ENCODE peak calls at places on chromosomes 1 and 21, in six cellular contexts. R is mesenchymal stem cell, Z is IMR-90, W is H9, C is H1, J is neuronal stem cell. K is an unnamed sample.

GRCh38 chr1:19484338-19484792 is 974 bp downstream of the CAPZB start:
- DNase-seq in W (peak; percentile 48), J (no peak), R (no peak), Z (no peak), C (no peak), K (no peak)

GRCh38 chr1:83058327-83058726 is 940.6 kb downstream of the TTLL7 start:
- DNase-seq in R (no peak), J (no peak), Z (no peak), W (no peak), C (no peak), K (peak; percentile 2)

GRCh38 chr21:42308161-42308913 is 6.9 kb downstream of the TFF3 start:
- DNase-seq in C (no peak), J (no peak), Z (no peak), R (no peak), W (no peak), K (no peak)

GRCh38 chr1:39173995-39174380 is 30.5 kb upstream of the MACF1 start:
- DNase-seq in W (no peak), J (no peak), Z (no peak), R (no peak), C (no peak), K (no peak)

GRCh38 chr1:58597076-58597475 is 20.0 kb upstream of the TACSTD2 start:
- DNase-seq in J (no peak), W (no peak), R (no peak), Z (no peak), C (no peak), K (no peak)

GRCh38 chr1:147849097-147849873 is 53.3 kb upstream of the GJA8 start:
- DNase-seq in W (no peak), Z (peak; percentile 30), J (no peak), C (no peak), R (peak; percentile 45), K (no peak)

GRCh38 chr1:91499346-91499745 is 1.3 kb upstream of the CDC7 start:
- DNase-seq in Z (no peak), R (no peak), W (no peak), J (no peak), C (no peak), K (no peak)

GRCh38 chr1:100926240-100926639 is 30.4 kb downstream of the SLC30A7 start:
- DNase-seq in R (no peak), J (no peak), C (no peak), W (no peak), Z (no peak), K (no peak)

GRCh38 chr1:192878249-192878648 is 69.4 kb downstream of the RGS2 start:
- DNase-seq in W (no peak), R (peak; percentile 59), J (no peak), Z (peak; percentile 43), C (no peak), K (no peak)

GRCh38 chr1:225431081-225431863 is 3.4 kb upstream of the LBR start:
- DNase-seq in R (no peak), C (no peak), W (no peak), Z (no peak), J (no peak), K (no peak)

GRCh38 chr1:27049607-27050006 is 37.0 kb upstream of the TENT5B start:
- DNase-seq in C (no peak), R (no peak), Z (no peak), W (peak; percentile 85), J (no peak), K (peak; percentile 57)

GRCh38 chr1:208219659-208220282 is 24.4 kb downstream of the PLXNA2 start:
- DNase-seq in C (no peak), Z (peak; percentile 61), W (no peak), R (peak; percentile 89), J (no peak), K (peak; percentile 84)

GRCh38 chr1:1122078-1122811 is 6.4 kb upstream of the C1orf159 start:
- DNase-seq in Z (peak; percentile 59), J (peak; percentile 64), R (peak; percentile 68), C (peak; percentile 47), W (peak; percentile 86), K (peak; percentile 71)

GRCh38 chr21:40902299-40902698 is 55.3 kb upstream of the DSCAM start:
- DNase-seq in C (no peak), Z (no peak), R (no peak), J (no peak), W (no peak), K (no peak)

GRCh38 chr1:109080441-109081082 is 4.8 kb upstream of the TAF13 start:
- DNase-seq in R (no peak), C (no peak), Z (no peak), J (no peak), W (no peak), K (no peak)

GRCh38 chr21:18603246-18603645 is 199.7 kb upstream of the TMPRSS15 start:
- DNase-seq in J (no peak), C (no peak), R (no peak), W (no peak), Z (no peak), K (no peak)

GRCh38 chr21:44582980-44583799 is 2.8 kb upstream of the KRTAP10-5 start:
- DNase-seq in C (no peak), Z (no peak), W (no peak), J (peak; percentile 26), R (no peak), K (no peak)

GRCh38 chr21:29953072-29953471 is 13.3 kb upstream of the GRIK1 start:
- DNase-seq in W (no peak), J (no peak), R (no peak), C (no peak), Z (no peak), K (peak; percentile 16)

GRCh38 chr1:153991806-153992205 is 1.2 kb downstream of the RPS27 start:
- DNase-seq in J (no peak), W (no peak), C (no peak), Z (no peak), R (no peak), K (no peak)

GRCh38 chr1:64502924-64503323 is 33.0 kb downstream of the CACHD1 start:
- DNase-seq in W (no peak), R (no peak), J (no peak), Z (no peak), C (no peak), K (no peak)

GRCh38 chr1:242534753-242535152 is 10.3 kb upstream of the PLD5 start:
- DNase-seq in Z (no peak), C (no peak), J (no peak), W (no peak), R (no peak), K (no peak)

DNA sequence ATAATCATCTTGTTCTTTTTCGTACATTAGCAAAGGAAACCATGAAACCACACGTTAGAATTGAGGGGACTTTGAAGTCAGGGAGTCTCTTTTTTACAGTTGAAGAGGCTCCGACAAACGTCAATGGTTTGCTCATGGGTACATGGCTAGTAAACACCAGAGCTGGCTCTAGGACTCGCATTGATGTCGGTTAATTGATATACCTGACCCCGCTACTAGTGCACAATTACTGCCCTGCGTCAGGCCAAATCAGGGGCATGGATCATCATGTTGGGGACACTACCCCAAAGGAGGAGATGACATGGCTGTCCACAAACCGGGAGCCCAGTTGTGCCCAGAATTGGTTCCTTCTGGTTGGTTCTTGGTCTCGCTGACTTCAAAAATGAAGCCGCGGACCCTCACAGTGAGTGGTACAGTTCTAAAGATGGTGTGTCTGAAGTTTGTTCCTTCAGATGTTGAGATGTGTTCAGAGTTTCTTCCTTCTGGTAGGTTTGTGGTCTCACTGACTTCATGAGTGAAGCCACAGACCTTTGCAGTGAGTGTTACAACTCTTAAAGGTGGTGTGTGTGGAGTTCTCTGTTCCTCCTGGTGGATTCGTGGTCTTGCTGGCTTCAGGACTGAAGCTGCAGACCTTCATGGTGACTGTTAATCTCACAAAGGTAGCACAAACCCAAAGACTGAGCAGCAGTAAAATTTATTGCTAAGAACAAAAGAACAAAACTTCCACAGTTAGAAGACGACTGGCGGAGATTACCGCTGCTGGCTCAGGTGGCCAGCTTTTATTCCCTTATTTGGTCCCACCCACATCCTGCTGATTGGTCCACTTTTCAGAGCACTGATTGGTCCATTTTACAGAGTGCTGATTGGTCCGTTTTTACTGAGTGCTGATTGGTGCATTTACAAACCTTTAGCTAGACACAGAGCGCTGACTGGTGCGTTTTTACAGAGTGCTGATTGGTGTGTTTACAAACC is 126.9 kb upstream of the ERRFI1 start:
- DNase-seq in R (no peak), C (no peak), J (no peak), Z (no peak), W (no peak), K (no peak)
- H3K27ac ChIP-seq in R (no peak overlapping the region), C (no peak overlapping the region), J (no peak overlapping the region), Z (no peak overlapping the region), W (no peak overlapping the region), K (no peak overlapping the region)

GRCh38 chr1:16092923-16093511 is 19.6 kb upstream of the FAM131C start:
- DNase-seq in Z (no peak), C (no peak), J (no peak), W (no peak), R (no peak), K (no peak)
- H2BK15ac ChIP-seq in Z (no peak overlapping the region), C (no peak overlapping the region), J (no peak overlapping the region), W (no peak overlapping the region), R (no peak overlapping the region), K (no peak overlapping the region)

GRCh38 chr1:50747394-50747793 is 212.7 kb downstream of the FAF1 start:
- DNase-seq in J (no peak), Z (no peak), R (no peak), W (no peak), C (no peak), K (no peak)

GRCh38 chr1:50739125-50739524 is 220.9 kb downstream of the FAF1 start:
- DNase-seq in W (no peak), Z (no peak), J (no peak), C (no peak), R (no peak), K (no peak)

GRCh38 chr1:50742523-50742922 is 217.5 kb downstream of the FAF1 start:
- DNase-seq in W (no peak), J (no peak), Z (peak; percentile 41), R (no peak), C (no peak), K (no peak)
- H3K27ac ChIP-seq in W (no peak overlapping the region), J (no peak overlapping the region), Z (no peak overlapping the region), R (no peak overlapping the region), C (no peak overlapping the region), K (no peak overlapping the region)

DNA sequence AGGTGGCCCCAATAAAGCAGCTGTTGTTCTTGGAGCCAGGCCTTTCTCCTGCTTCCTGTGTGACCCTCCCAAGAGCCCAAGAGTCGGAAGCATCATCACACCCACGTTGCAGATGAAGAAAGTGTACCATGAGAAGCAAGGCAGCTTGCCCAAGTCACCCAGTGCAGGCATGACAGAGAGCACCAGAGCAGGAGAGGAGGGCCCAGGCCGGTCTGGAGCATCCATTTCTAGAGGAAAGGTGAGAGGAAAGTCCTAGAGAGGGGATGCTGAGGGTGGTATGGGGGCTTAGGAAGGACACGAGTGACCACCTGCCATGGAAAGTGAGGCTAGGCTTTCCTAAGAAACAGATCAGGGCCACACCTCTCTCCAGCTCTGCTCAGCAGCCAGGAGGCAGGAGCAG is 47.0 kb downstream of the C1orf198 start:
- DNase-seq in Z (no peak), C (no peak), R (no peak), J (no peak), W (no peak), K (no peak)
- H2BK15ac ChIP-seq in Z (no peak overlapping the region), C (no peak overlapping the region), R (no peak overlapping the region), J (no peak overlapping the region), W (no peak overlapping the region), K (no peak overlapping the region)

K was measured in mesendoderm.